ENCODE peak calls at places on chromosomes 16 and 17, in seven cellular contexts. O is WERI-Rb-1, K is breast epithelium, A is HCT116, H is upper lobe of right lung, Y is right lobe of liver, L is psoas muscle. V is an unnamed sample.

GRCh38 chr16:65845466-65846209 is 520.9 kb upstream of the CDH5 start:
- DNase-seq in L (no peak), Y (no peak), K (no peak), A (no peak), O (no peak), H (no peak), V (no peak)

GRCh38 chr17:2865228-2865627 is 69.0 kb downstream of the RAP1GAP2 start:
- DNase-seq in K (no peak), H (no peak), Y (no peak), O (peak; percentile 59), L (no peak), A (no peak), V (no peak)

GRCh38 chr17:49969134-49969759 is at the start of gene DLX4:
- DNase-seq in A (no peak), H (no peak), O (no peak), Y (no peak), K (no peak), L (no peak), V (no peak)

GRCh38 chr16:50040710-50041109 is 15.7 kb downstream of the CNEP1R1 start:
- DNase-seq in H (no peak), O (no peak), K (no peak), A (no peak), L (no peak), Y (no peak), V (no peak)

GRCh38 chr16:84749072-84749471 is 49.3 kb downstream of the USP10 start:
- DNase-seq in L (no peak), K (no peak), A (no peak), O (no peak), H (no peak), Y (no peak), V (no peak)

GRCh38 chr16:84043486-84044107 is 1.0 kb upstream of the SLC38A8 start:
- DNase-seq in K (no peak), A (no peak), Y (no peak), H (peak; percentile 21), L (no peak), O (no peak), V (no peak)

GRCh38 chr17:55053855-55054254 is 85.3 kb downstream of the STXBP4 start:
- DNase-seq in K (no peak), O (no peak), H (no peak), A (no peak), Y (no peak), L (no peak), V (no peak)

GRCh38 chr17:74804683-74805082 is 28.5 kb upstream of the NAT9 start:
- DNase-seq in A (no peak), H (no peak), Y (no peak), O (no peak), L (no peak), K (no peak), V (no peak)

GRCh38 chr16:69234460-69234859 is 47.5 kb downstream of the SNTB2 start:
- DNase-seq in Y (no peak), A (no peak), H (no peak), L (no peak), O (no peak), K (no peak), V (no peak)

GRCh38 chr16:22323173-22323997 is 26.2 kb downstream of the POLR3E start:
- DNase-seq in H (peak; percentile 57), K (no peak), O (no peak), L (no peak), Y (peak; percentile 8), A (no peak), V (no peak)

GRCh38 chr17:29565643-29566472 is 979 bp downstream of the ABHD15 start:
- DNase-seq in K (no peak), H (peak; percentile 83), O (peak; percentile 72), A (peak; percentile 22), Y (peak; percentile 64), L (peak; percentile 61), V (peak; percentile 6)

GRCh38 chr16:3625331-3625730 is 13.9 kb upstream of the SLX4 start:
- DNase-seq in K (no peak), O (no peak), A (no peak), Y (no peak), H (no peak), L (no peak), V (no peak)

GRCh38 chr17:67289174-67289876 is 44.3 kb upstream of the HELZ start:
- DNase-seq in A (no peak), K (peak; percentile 50), Y (peak; percentile 73), L (peak; percentile 91), H (peak; percentile 71), O (no peak), V (peak; percentile 87)

GRCh38 chr17:4043862-4044261 is 79.6 kb upstream of the ATP2A3 start:
- DNase-seq in Y (no peak), O (no peak), L (no peak), K (no peak), H (no peak), A (no peak), V (peak; percentile 25)

GRCh38 chr17:75067856-75068255 is 19.9 kb upstream of the SLC16A5 start:
- DNase-seq in L (no peak), Y (no peak), K (no peak), H (no peak), A (no peak), O (no peak), V (no peak)

DNA sequence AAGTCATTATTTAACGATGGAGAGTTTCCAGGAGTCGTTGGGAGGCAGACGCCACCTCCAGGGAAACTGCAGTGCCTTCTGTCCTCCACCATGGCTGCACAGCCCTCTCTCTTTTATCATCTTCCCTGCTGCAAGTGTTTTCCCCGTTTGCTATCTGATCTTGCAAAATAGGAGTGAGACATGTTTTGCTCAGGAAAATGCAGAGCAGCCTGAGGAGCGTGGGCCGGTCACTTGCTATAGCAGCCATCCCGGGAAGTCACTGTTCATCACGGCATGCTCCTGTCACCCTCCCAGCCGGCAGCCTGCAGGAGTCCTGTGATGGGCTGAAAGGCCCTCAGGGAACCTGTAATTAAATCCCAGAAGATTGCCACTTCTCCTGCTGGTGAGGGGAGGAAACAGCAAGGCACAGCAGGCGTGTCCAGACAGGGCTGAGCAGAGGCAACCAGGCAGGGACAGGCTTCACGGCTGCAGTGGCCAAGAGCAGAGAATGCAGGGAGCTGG is 143.1 kb downstream of the GSG1L start:
- DNase-seq in L (no peak), H (no peak), K (peak; percentile 18), A (peak; percentile 35), Y (no peak), O (peak; percentile 95), V (no peak)
- TF ChIP-seq CTCF in L (no peak), H (no peak), K (no peak), A (peak; percentile 54), Y (no peak), O (peak; percentile 69), V (no peak)

GRCh38 chr16:14652726-14653125 is 20.0 kb downstream of the BFAR start:
- DNase-seq in H (no peak), Y (no peak), L (no peak), O (no peak), A (no peak), K (no peak), V (no peak)

GRCh38 chr16:14650629-14651028 is 17.9 kb downstream of the BFAR start:
- DNase-seq in K (no peak), L (no peak), Y (no peak), H (no peak), A (no peak), O (no peak), V (no peak)

GRCh38 chr16:14649816-14650215 is 17.1 kb downstream of the BFAR start:
- DNase-seq in Y (no peak), A (no peak), H (no peak), L (no peak), K (no peak), O (no peak), V (no peak)
- H3K36me3 ChIP-seq in Y (peaks cover 76% of the 10 kb centered on the region), A (peaks cover 55% of the 10 kb centered on the region), H (peaks cover 99% of the 10 kb centered on the region), L (peaks cover 11% of the 10 kb centered on the region), K (peaks cover 3% of the 10 kb centered on the region), O (peaks cover 87% of the 10 kb centered on the region), V (peaks cover 100% of the 10 kb centered on the region)

DNA sequence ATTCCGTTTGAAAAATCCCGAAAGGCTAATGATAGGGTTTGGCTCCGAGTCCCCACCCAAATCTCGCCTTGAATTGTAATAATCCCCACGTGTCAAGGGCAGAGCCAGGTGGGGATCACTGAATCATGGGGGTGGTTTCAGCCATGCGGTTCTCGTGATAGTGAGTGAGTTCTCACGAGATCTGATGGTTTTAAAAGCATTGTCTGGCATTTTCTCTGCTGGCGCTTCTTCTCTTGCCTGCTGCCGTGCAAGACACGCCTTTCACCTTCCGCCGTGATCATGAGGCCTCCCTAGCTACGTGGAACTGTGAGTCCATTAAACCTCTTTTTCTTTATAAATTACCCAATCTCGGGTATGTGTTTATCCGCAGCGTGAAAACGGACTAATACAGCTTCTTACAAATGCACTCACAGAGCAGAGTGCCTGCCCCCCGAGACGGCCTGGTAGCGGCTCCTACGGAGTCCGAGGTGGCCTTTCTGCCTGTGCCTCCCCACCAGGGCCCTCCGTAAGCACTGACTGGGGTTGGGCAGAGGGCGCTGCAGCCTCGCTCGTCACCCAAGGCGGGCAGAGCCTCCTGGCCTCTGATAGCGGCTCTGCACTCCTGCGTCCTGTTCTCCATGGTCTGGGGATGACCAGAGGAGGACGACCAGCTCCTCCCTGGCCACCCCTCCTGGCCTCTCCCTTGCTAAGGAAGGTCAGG is 131.7 kb downstream of the FOXL1 start:
- DNase-seq in K (no peak), L (peak; percentile 12), Y (no peak), A (no peak), O (no peak), H (no peak), V (no peak)
- TF ChIP-seq CTCF in K (no peak), L (no peak), Y (no peak), A (no peak), O (no peak), H (no peak), V (no peak)

GRCh38 chr17:63189930-63190329 is 223.9 kb downstream of the TANC2 start:
- DNase-seq in A (no peak), K (no peak), H (no peak), Y (no peak), O (no peak), L (no peak), V (no peak)
- H3K36me3 ChIP-seq in A (no peaks in the 10 kb centered on the region), K (no peaks in the 10 kb centered on the region), H (peaks cover 10% of the 10 kb centered on the region), Y (no peaks in the 10 kb centered on the region), O (peaks cover 7% of the 10 kb centered on the region), L (no peaks in the 10 kb centered on the region), V (no peaks in the 10 kb centered on the region)

DNA sequence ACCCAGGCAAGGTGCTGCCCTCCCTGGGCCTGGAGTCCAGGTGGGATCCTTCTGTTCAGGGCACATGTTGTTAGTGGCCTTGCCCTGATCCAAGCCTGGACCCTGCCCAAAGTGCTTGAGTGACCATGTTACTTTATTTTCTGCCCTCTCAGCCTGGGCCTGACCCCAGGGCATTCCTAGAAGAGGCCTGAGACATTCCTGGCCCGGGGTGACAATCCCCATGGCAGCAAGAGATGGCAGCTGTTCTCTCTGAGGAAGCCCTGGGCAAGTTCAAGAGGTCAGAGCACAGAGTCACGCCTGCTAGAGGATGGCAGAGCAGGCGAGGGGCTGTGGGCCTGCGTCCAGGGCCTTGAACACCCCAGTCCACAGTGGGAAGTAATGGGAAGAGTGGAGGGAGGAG is 5.0 kb downstream of the CDH16 start:
- DNase-seq in H (no peak), A (no peak), L (no peak), Y (no peak), K (no peak), O (no peak), V (no peak)
- TF ChIP-seq CTCF in H (no peak), A (no peak), L (no peak), Y (no peak), K (no peak), O (no peak), V (no peak)

DNA sequence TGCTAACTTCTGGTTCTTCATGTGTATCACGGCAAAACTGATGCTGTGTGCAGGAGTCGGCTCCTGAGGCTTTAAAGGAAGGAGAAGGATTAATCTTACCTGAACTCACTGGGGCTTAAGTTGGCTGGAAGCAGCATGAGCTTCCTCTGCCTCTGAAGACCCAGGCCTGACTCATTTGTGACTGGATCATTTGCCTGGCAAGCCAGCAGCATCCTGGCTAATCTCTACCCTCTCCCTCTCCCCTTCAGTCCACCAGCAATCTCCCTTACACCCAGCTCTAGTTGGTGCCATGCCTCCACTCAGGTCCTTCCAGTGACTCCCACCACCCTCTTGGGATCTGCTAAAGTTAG is 150.3 kb downstream of the IRX3 start:
- DNase-seq in O (peak; percentile 75), K (no peak), L (no peak), Y (no peak), H (no peak), A (no peak), V (no peak)
- H3K36me3 ChIP-seq in O (no peaks in the 10 kb centered on the region), K (no peaks in the 10 kb centered on the region), L (no peaks in the 10 kb centered on the region), Y (no peaks in the 10 kb centered on the region), H (no peaks in the 10 kb centered on the region), A (no peaks in the 10 kb centered on the region), V (no peaks in the 10 kb centered on the region)